ENCODE peak calls at places on chromosomes 12 and 14, in seven cellular contexts. Y is stimulated activated CD8-positive, alpha-beta memory T cell treated with anti-CD3 and anti-CD28 coated beads, Interleukin-15, amount 100 ng/mL, for 24 hours; Z is MV-4-11; O is cardiac muscle cell; H is smooth muscle cell of the brain vasculature; X is midbrain; I is islet precursor cell. E is an unnamed sample.

GRCh38 chr14:77158175-77158908 is 16.8 kb upstream of the ZDHHC22 start:
- DNase-seq in I (peak), Z (no peak), O (peak), X (peak), H (no peak), Y (no peak), E (no peak)

GRCh38 chr14:77616133-77616453 is 344 bp downstream of the SPTLC2 start:
- DNase-seq in Y (no peak), H (no peak), Z (no peak), X (no peak), I (no peak), O (no peak), E (no peak)

GRCh38 chr12:28107679-28108078 is 82.6 kb upstream of the CCDC91 start:
- DNase-seq in Y (no peak), O (no peak), I (no peak), H (no peak), Z (no peak), X (no peak), E (no peak)

GRCh38 chr12:2683283-2684025 is 111.3 kb upstream of the FKBP4 start:
- DNase-seq in H (no peak), Y (no peak), O (no peak), Z (no peak), X (no peak), I (peak), E (no peak)

GRCh38 chr14:104680806-104681688 is 8.4 kb upstream of the INF2 start:
- DNase-seq in X (peak), Y (no peak), Z (peak), O (peak), I (peak), H (no peak), E (no peak)

GRCh38 chr12:3962661-3963483 is 89.7 kb upstream of the PARP11 start:
- DNase-seq in X (no peak), Z (peak), O (peak), H (no peak), Y (peak), I (peak), E (no peak)

GRCh38 chr12:45583011-45583657 is 146.4 kb upstream of the ARID2 start:
- DNase-seq in I (no peak), O (no peak), Z (peak), X (no peak), H (no peak), Y (no peak), E (no peak)

GRCh38 chr14:61516957-61517356 is 178.4 kb upstream of the HIF1A start:
- DNase-seq in Y (no peak), O (no peak), Z (no peak), H (no peak), X (no peak), I (no peak), E (no peak)

GRCh38 chr12:50232771-50233209 is 50.5 kb downstream of the LIMA1 start:
- DNase-seq in O (no peak), Z (no peak), H (no peak), I (no peak), X (no peak), Y (no peak), E (no peak)

GRCh38 chr14:60245316-60246177 is 3.5 kb upstream of the PPM1A start:
- DNase-seq in Z (peak), H (no peak), Y (no peak), I (no peak), O (no peak), X (no peak), E (no peak)

GRCh38 chr14:64758025-64758521 is 53.8 kb downstream of the PLEKHG3 start:
- DNase-seq in Y (no peak), I (peak), O (no peak), Z (no peak), X (no peak), H (no peak), E (no peak)